ENCODE peak calls at places on chromosomes 11 and 22, in six cellular contexts. One of them, this sample, is unnamed.
A peak's percentile ranks its signal among the peaks of the same experiment; 100 is the strongest.

GRCh38 chr11:57647960-57648776 is 1.5 kb downstream of the YPEL4 start:
- DNase-seq in GM12892: no peak
- DNase-seq in Peyer's patch: no peak
- DNase-seq in GM12891: no peak
- DNase-seq in A549: no peak
- DNase-seq in lower leg skin: no peak
- DNase-seq in this sample: peak; percentile 98

GRCh38 chr11:70364745-70365535 is 33.4 kb upstream of the CTTN start:
- DNase-seq in Peyer's patch: no peak
- DNase-seq in GM12891: no peak
- DNase-seq in lower leg skin: peak; percentile 74
- DNase-seq in A549: no peak
- DNase-seq in GM12892: no peak
- DNase-seq in this sample: peak; percentile 16

GRCh38 chr22:31281733-31282132 is 10.6 kb downstream of the PIK3IP1 start:
- DNase-seq in Peyer's patch: no peak
- DNase-seq in A549: no peak
- DNase-seq in lower leg skin: peak; percentile 58
- DNase-seq in GM12892: no peak
- DNase-seq in GM12891: no peak
- DNase-seq in this sample: no peak

GRCh38 chr22:26893034-26893710 is 235.8 kb downstream of the MIAT start:
- DNase-seq in GM12891: no peak
- DNase-seq in lower leg skin: no peak
- DNase-seq in Peyer's patch: no peak
- DNase-seq in A549: no peak
- DNase-seq in GM12892: no peak
- DNase-seq in this sample: no peak

GRCh38 chr11:130561441-130561881 is 113.0 kb downstream of the ADAMTS15 start:
- DNase-seq in Peyer's patch: no peak
- DNase-seq in A549: no peak
- DNase-seq in GM12891: no peak
- DNase-seq in lower leg skin: no peak
- DNase-seq in GM12892: no peak
- DNase-seq in this sample: no peak

GRCh38 chr22:44272330-44272729 is 40.4 kb downstream of the SHISAL1 start:
- DNase-seq in GM12891: no peak
- DNase-seq in A549: no peak
- DNase-seq in GM12892: no peak
- DNase-seq in Peyer's patch: no peak
- DNase-seq in lower leg skin: no peak
- DNase-seq in this sample: no peak

GRCh38 chr11:134406264-134407185 is 5.5 kb downstream of the B3GAT1 start:
- DNase-seq in Peyer's patch: no peak
- DNase-seq in GM12891: no peak
- DNase-seq in A549: no peak
- DNase-seq in lower leg skin: no peak
- DNase-seq in GM12892: no peak
- DNase-seq in this sample: no peak

GRCh38 chr22:35792501-35792900 is 74.8 kb downstream of the APOL5 start:
- DNase-seq in lower leg skin: no peak
- DNase-seq in GM12892: no peak
- DNase-seq in Peyer's patch: no peak
- DNase-seq in GM12891: no peak
- DNase-seq in A549: no peak
- DNase-seq in this sample: no peak

GRCh38 chr11:128437137-128437536 is 150.2 kb downstream of the ETS1 start:
- DNase-seq in GM12891: no peak
- DNase-seq in lower leg skin: no peak
- DNase-seq in A549: no peak
- DNase-seq in GM12892: no peak
- DNase-seq in Peyer's patch: no peak
- DNase-seq in this sample: no peak

GRCh38 chr11:813440-814096 is 3.8 kb downstream of the RPLP2 start:
- DNase-seq in GM12891: no peak
- DNase-seq in GM12892: no peak
- DNase-seq in Peyer's patch: no peak
- DNase-seq in A549: no peak
- DNase-seq in lower leg skin: no peak
- DNase-seq in this sample: no peak
- TF ChIP-seq POLR2A in GM12891: peak; percentile 86
- TF ChIP-seq POLR2A in GM12892: peak; percentile 87
- TF ChIP-seq POLR2A in Peyer's patch: no peak
- TF ChIP-seq POLR2A in A549: no peak
- TF ChIP-seq POLR2A in lower leg skin: no peak
- TF ChIP-seq POLR2A in this sample: peak; percentile 53

GRCh38 chr22:42960146-42960509 is 54.8 kb downstream of the PACSIN2 start:
- DNase-seq in GM12891: no peak
- DNase-seq in A549: no peak
- DNase-seq in lower leg skin: no peak
- DNase-seq in GM12892: no peak
- DNase-seq in Peyer's patch: no peak
- DNase-seq in this sample: peak; percentile 43
- TF ChIP-seq POLR2A in GM12891: no peak
- TF ChIP-seq POLR2A in A549: no peak
- TF ChIP-seq POLR2A in lower leg skin: no peak
- TF ChIP-seq POLR2A in GM12892: no peak
- TF ChIP-seq POLR2A in Peyer's patch: no peak
- TF ChIP-seq POLR2A in this sample: no peak

GRCh38 chr22:42217019-42217751 is 53.3 kb downstream of the TCF20 start:
- DNase-seq in GM12891: no peak
- DNase-seq in Peyer's patch: no peak
- DNase-seq in A549: peak; percentile 1
- DNase-seq in lower leg skin: no peak
- DNase-seq in GM12892: no peak
- DNase-seq in this sample: no peak
- TF ChIP-seq POLR2A in GM12891: no peak
- TF ChIP-seq POLR2A in Peyer's patch: no peak
- TF ChIP-seq POLR2A in A549: no peak
- TF ChIP-seq POLR2A in lower leg skin: no peak
- TF ChIP-seq POLR2A in GM12892: no peak
- TF ChIP-seq POLR2A in this sample: no peak

DNA sequence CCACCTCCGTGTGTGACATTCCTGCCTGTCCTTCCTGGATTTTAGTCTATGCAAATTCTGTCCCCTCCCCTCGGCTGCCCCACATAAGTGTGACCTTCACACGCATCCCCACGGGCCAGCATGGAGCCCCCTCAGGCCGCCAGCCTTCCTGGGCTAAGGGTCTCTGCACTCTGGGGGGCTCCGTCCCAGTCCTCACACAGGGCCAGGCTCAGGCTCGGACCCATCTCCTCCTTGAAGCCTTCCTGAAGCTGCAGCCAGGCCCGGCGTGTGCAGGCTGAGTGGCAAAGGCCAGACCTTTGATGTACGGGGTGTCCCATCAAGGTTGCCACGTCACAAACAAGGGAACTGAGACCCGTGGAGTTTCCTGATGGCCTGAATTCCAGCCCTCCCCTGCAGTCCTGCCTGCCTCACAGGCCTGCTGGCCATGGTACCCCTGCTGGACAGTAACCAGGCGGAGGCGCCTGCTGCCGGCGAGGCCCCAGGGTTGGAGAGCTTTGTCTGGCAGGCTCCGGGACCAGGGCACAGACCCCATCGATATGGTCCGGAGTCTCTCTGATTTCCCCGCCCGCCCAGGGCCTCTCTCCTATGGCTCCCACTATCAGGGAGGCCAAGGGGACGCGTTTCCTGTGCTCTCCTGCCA is 791.7 kb downstream of the BRD1 start:
- DNase-seq in A549: no peak
- DNase-seq in lower leg skin: no peak
- DNase-seq in GM12891: no peak
- DNase-seq in Peyer's patch: no peak
- DNase-seq in GM12892: no peak
- DNase-seq in this sample: no peak
- TF ChIP-seq POLR2A in A549: no peak
- TF ChIP-seq POLR2A in lower leg skin: no peak
- TF ChIP-seq POLR2A in GM12891: no peak
- TF ChIP-seq POLR2A in Peyer's patch: no peak
- TF ChIP-seq POLR2A in GM12892: no peak
- TF ChIP-seq POLR2A in this sample: no peak

GRCh38 chr11:6472934-6473333 is 807 bp downstream of the TRIM3 start:
- DNase-seq in A549: no peak
- DNase-seq in lower leg skin: no peak
- DNase-seq in GM12891: no peak
- DNase-seq in GM12892: no peak
- DNase-seq in Peyer's patch: no peak
- DNase-seq in this sample: no peak

GRCh38 chr11:6475936-6476335 is 2.2 kb upstream of the TRIM3 start:
- DNase-seq in Peyer's patch: no peak
- DNase-seq in A549: no peak
- DNase-seq in lower leg skin: no peak
- DNase-seq in GM12891: no peak
- DNase-seq in GM12892: no peak
- DNase-seq in this sample: no peak

GRCh38 chr11:6474423-6474792 is 667 bp upstream of the TRIM3 start:
- DNase-seq in GM12892: no peak
- DNase-seq in A549: no peak
- DNase-seq in Peyer's patch: no peak
- DNase-seq in GM12891: no peak
- DNase-seq in lower leg skin: no peak
- DNase-seq in this sample: no peak

GRCh38 chr11:6474806-6475500 is 1.2 kb upstream of the TRIM3 start:
- DNase-seq in lower leg skin: no peak
- DNase-seq in GM12892: no peak
- DNase-seq in A549: no peak
- DNase-seq in GM12891: no peak
- DNase-seq in Peyer's patch: no peak
- DNase-seq in this sample: no peak

GRCh38 chr11:6473481-6474422 is at the start of gene TRIM3:
- DNase-seq in A549: peak; percentile 82
- DNase-seq in GM12891: peak; percentile 84
- DNase-seq in lower leg skin: peak; percentile 98
- DNase-seq in Peyer's patch: peak; percentile 91
- DNase-seq in GM12892: peak; percentile 87
- DNase-seq in this sample: peak; percentile 89
- TF ChIP-seq POLR2A in A549: peak; percentile 46
- TF ChIP-seq POLR2A in GM12891: no peak
- TF ChIP-seq POLR2A in lower leg skin: no peak
- TF ChIP-seq POLR2A in Peyer's patch: peak; percentile 78
- TF ChIP-seq POLR2A in GM12892: peak; percentile 59
- TF ChIP-seq POLR2A in this sample: no peak

DNA sequence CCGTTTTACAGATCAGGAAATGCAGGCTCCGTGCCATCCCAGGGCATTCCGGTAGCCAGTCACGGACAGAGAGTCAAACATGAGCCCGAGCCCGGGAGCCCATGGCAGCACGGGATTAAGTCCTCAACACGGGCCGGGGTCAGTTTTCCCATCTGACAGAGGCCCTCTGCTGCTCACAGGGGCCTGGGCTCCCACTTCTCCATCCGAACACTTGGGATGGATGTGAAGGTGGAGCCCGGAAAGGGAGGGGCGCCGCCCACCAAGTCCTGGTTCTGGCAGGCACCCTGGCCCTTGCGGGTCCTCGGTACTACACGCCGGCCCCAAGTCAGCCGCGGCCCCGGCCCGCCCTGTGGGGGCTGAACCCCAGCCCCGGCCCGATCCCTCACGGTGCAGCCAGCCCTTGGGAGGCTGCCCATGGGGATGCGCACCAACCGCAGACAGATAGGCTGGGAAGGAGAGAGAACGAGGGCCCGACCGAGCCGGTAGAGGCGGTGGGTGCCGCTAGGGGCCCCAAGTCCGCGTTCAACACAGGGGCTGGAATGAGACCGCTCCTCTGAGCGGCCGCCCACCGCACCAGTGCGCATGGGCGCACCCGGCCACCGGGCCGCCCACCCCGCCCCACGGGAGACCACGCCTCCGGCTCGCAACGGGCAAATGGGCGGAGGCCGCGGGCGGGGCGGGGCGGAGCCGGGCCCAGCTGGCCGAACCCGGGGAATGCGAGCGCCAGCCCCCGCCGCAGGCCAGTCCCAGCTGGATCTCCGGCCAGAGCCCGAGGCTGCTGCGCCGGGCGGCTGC is at the start of gene CAPN5:
- DNase-seq in GM12891: peak; percentile 98
- DNase-seq in lower leg skin: peak; percentile 97
- DNase-seq in GM12892: peak; percentile 97
- DNase-seq in A549: peak; percentile 89
- DNase-seq in Peyer's patch: peak; percentile 85
- DNase-seq in this sample: peak; percentile 89
- TF ChIP-seq POLR2A in GM12891: no peak
- TF ChIP-seq POLR2A in lower leg skin: no peak
- TF ChIP-seq POLR2A in GM12892: no peak
- TF ChIP-seq POLR2A in A549: peak; percentile 72
- TF ChIP-seq POLR2A in Peyer's patch: peak; percentile 85
- TF ChIP-seq POLR2A in this sample: peak; percentile 66

GRCh38 chr22:29689872-29690213 is 30.0 kb upstream of the CABP7 start:
- DNase-seq in GM12892: no peak
- DNase-seq in GM12891: no peak
- DNase-seq in A549: peak; percentile 30
- DNase-seq in Peyer's patch: peak; percentile 19
- DNase-seq in lower leg skin: no peak
- DNase-seq in this sample: peak; percentile 79

GRCh38 chr22:29689201-29689871 is 30.5 kb upstream of the CABP7 start:
- DNase-seq in GM12891: no peak
- DNase-seq in Peyer's patch: no peak
- DNase-seq in A549: no peak
- DNase-seq in lower leg skin: no peak
- DNase-seq in GM12892: no peak
- DNase-seq in this sample: no peak

GRCh38 chr22:29683536-29683935 is 36.3 kb upstream of the CABP7 start:
- DNase-seq in A549: no peak
- DNase-seq in Peyer's patch: no peak
- DNase-seq in GM12891: no peak
- DNase-seq in lower leg skin: no peak
- DNase-seq in GM12892: no peak
- DNase-seq in this sample: no peak

GRCh38 chr22:29679316-29679715 is 40.5 kb upstream of the CABP7 start:
- DNase-seq in GM12891: no peak
- DNase-seq in Peyer's patch: no peak
- DNase-seq in A549: no peak
- DNase-seq in lower leg skin: no peak
- DNase-seq in GM12892: no peak
- DNase-seq in this sample: no peak

GRCh38 chr22:29684244-29684643 is 35.6 kb upstream of the CABP7 start:
- DNase-seq in lower leg skin: no peak
- DNase-seq in Peyer's patch: no peak
- DNase-seq in GM12891: no peak
- DNase-seq in GM12892: no peak
- DNase-seq in A549: no peak
- DNase-seq in this sample: no peak
- TF ChIP-seq POLR2A in lower leg skin: no peak
- TF ChIP-seq POLR2A in Peyer's patch: no peak
- TF ChIP-seq POLR2A in GM12891: no peak
- TF ChIP-seq POLR2A in GM12892: no peak
- TF ChIP-seq POLR2A in A549: no peak
- TF ChIP-seq POLR2A in this sample: no peak